ENCODE peak calls at places on chromosomes 1 and 21, in ten cellular contexts. X, C, M, T, S, H, R, Z, G and E are unnamed samples.

GRCh38 chr1:50368179-50369007 is 54.9 kb downstream of the DMRTA2 start:
- DNase-seq in R (no peak), H (peak), T (peak), M (no peak), Z (peak), C (peak), G (no peak), S (no peak), X (no peak), E (peak)

GRCh38 chr1:175377394-175377793 is 184.8 kb upstream of the KIAA0040 start:
- DNase-seq in S (no peak), G (no peak), H (no peak), R (no peak), X (no peak), Z (no peak), M (no peak), T (no peak), C (no peak), E (no peak)

GRCh38 chr1:155971910-155972809 is 6.2 kb downstream of the ARHGEF2 start:
- DNase-seq in G (no peak), R (no peak), X (no peak), C (no peak), H (peak), M (no peak), S (no peak), Z (no peak), T (no peak), E (no peak)

GRCh38 chr1:115654663-115655306 is 13.0 kb downstream of the VANGL1 start:
- DNase-seq in T (no peak), Z (peak), M (peak), R (no peak), C (no peak), S (peak), H (no peak), X (peak), G (no peak), E (no peak)

GRCh38 chr1:182368903-182369302 is 22.7 kb downstream of the GLUL start:
- DNase-seq in R (no peak), S (no peak), M (no peak), C (no peak), H (no peak), G (no peak), X (no peak), T (no peak), Z (no peak), E (no peak)

GRCh38 chr21:41952568-41953248 is 1.1 kb downstream of the C2CD2 start:
- DNase-seq in H (no peak), M (peak), X (no peak), Z (peak), T (no peak), C (no peak), G (no peak), S (no peak), R (no peak), E (no peak)

GRCh38 chr1:210025870-210026269 is 87.9 kb downstream of the SYT14 start:
- DNase-seq in X (no peak), G (no peak), Z (no peak), C (no peak), R (no peak), S (no peak), H (no peak), T (no peak), M (no peak), E (no peak)

GRCh38 chr1:183764981-183765380 is 39.9 kb upstream of the RGL1 start:
- DNase-seq in S (no peak), Z (peak), H (no peak), M (peak), T (no peak), X (peak), C (no peak), R (no peak), G (no peak), E (no peak)

GRCh38 chr1:58539553-58539952 is 7.0 kb downstream of the OMA1 start:
- DNase-seq in S (no peak), Z (peak), M (peak), R (no peak), T (no peak), H (no peak), X (no peak), G (no peak), C (no peak), E (no peak)

GRCh38 chr1:97014426-97014825 is 292.8 kb downstream of the PTBP2 start:
- DNase-seq in M (no peak), C (no peak), X (no peak), T (no peak), H (no peak), Z (no peak), R (no peak), G (no peak), S (no peak), E (no peak)

GRCh38 chr1:236258114-236258609 is 23.6 kb downstream of the ERO1B start:
- DNase-seq in H (no peak), X (no peak), G (no peak), C (no peak), T (no peak), R (no peak), Z (no peak), M (no peak), S (no peak), E (no peak)

GRCh38 chr21:14995695-14996490 is 68.9 kb downstream of the NRIP1 start:
- DNase-seq in T (no peak), M (peak), Z (peak), R (no peak), H (no peak), X (peak), S (no peak), C (no peak), G (no peak), E (no peak)

GRCh38 chr1:234963180-234963903 is 165.3 kb downstream of the TOMM20 start:
- DNase-seq in T (no peak), H (no peak), X (peak), S (peak), R (peak), G (peak), C (no peak), Z (peak), M (peak), E (no peak)

GRCh38 chr1:160773088-160773487 is 22.9 kb upstream of the LY9 start:
- DNase-seq in M (no peak), C (no peak), X (no peak), Z (no peak), S (no peak), G (no peak), T (no peak), R (no peak), H (no peak), E (no peak)

GRCh38 chr1:160763993-160764392 is 24.9 kb downstream of the SLAMF7 start:
- DNase-seq in X (no peak), H (no peak), C (no peak), G (no peak), S (no peak), R (no peak), M (no peak), Z (no peak), T (no peak), E (no peak)

GRCh38 chr1:160767417-160768294 is 28.3 kb upstream of the LY9 start:
- DNase-seq in M (no peak), C (no peak), G (no peak), X (no peak), S (no peak), R (no peak), Z (no peak), T (no peak), H (no peak), E (no peak)

GRCh38 chr1:160768295-160768657 is 27.7 kb upstream of the LY9 start:
- DNase-seq in X (no peak), M (peak), R (peak), Z (no peak), G (no peak), H (no peak), T (peak), C (no peak), S (no peak), E (no peak)
- TF ChIP-seq CTCF in X (no peak), M (peak), R (peak), Z (peak), G (peak), H (no peak), T (peak), C (peak), S (peak), E (peak)

GRCh38 chr1:203271962-203272632 is 33.2 kb upstream of the BTG2 start:
- DNase-seq in C (no peak), X (no peak), G (no peak), T (no peak), H (no peak), S (no peak), M (no peak), R (no peak), Z (no peak), E (no peak)

GRCh38 chr1:203268901-203269653 is 36.2 kb upstream of the BTG2 start:
- DNase-seq in T (peak), S (peak), X (peak), M (peak), C (peak), G (no peak), R (no peak), H (no peak), Z (peak), E (no peak)

GRCh38 chr1:203269654-203270020 is 35.7 kb upstream of the BTG2 start:
- DNase-seq in X (no peak), M (no peak), Z (no peak), R (no peak), H (no peak), S (no peak), C (no peak), T (no peak), G (no peak), E (no peak)

GRCh38 chr1:203271018-203271743 is 34.1 kb upstream of the BTG2 start:
- DNase-seq in R (no peak), G (no peak), T (no peak), M (peak), C (no peak), S (peak), H (peak), Z (peak), X (peak), E (no peak)

GRCh38 chr1:203270448-203270847 is 34.9 kb upstream of the BTG2 start:
- DNase-seq in C (no peak), Z (no peak), T (no peak), M (no peak), H (no peak), R (no peak), G (no peak), S (no peak), X (no peak), E (no peak)
- TF ChIP-seq CTCF in C (no peak), Z (no peak), T (peak), M (no peak), H (no peak), R (no peak), G (no peak), S (no peak), X (no peak), E (no peak)

DNA sequence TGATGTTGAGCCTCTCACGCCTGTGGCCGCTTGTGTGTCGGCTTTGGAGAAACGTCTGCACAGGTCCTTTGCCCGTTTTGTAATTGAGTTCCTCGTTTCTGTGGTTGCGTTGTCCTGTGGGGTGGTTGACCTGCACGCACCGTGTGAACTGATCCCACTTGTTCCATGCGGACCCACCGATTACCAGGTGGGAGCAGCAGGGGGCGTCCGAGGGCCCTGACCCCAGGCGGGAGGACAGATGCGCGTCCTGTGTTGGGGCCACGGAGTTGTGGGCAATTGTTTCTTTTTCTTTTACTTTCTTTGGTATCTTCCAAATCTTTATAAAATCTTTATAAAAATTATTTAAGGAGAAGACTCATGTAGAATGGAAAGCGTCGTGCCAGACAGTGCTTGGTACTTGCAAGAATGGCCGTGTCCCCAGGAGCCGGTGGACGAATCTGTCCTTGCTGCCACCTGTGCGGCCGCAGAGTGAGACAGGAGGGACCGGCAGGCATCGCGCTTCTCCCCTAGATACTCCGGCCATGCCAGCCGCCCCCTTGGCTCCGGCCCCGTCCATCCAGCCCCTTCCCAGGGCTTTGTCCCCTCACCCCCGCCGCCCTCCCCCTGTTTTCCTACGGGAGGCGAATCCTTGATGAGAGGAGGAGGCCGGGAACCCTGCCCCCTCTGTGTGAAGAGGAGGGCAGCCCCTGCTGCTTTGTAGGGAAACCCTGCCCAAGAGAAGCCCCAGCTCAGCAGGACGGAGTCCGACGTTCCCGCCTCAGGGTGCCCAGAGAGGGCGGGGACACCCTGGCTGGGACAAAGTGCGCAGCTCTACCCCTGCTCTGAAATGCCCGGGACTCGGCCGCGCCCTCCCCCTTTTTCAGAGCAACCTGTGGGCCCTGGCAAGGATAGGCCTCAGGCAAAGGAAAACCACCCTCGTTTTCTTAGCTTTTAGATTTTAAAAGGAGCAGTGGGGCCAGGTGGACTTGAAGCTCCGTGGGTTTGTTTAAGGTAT is 41.7 kb downstream of the PRKCZ start:
- DNase-seq in R (no peak), Z (no peak), X (peak), S (no peak), H (peak), T (peak), M (peak), G (no peak), C (peak), E (peak)
- TF ChIP-seq CTCF in R (peak), Z (peak), X (peak), S (peak), H (peak), T (peak), M (peak), G (peak), C (peak), E (peak)

GRCh38 chr1:10962483-10962882 is 50.0 kb upstream of the TARDBP start:
- DNase-seq in M (no peak), T (no peak), G (no peak), C (no peak), H (no peak), X (peak), S (no peak), R (no peak), Z (no peak), E (no peak)
- TF ChIP-seq CTCF in M (no peak), T (no peak), G (no peak), C (no peak), H (no peak), X (no peak), S (no peak), R (no peak), Z (no peak), E (no peak)

DNA sequence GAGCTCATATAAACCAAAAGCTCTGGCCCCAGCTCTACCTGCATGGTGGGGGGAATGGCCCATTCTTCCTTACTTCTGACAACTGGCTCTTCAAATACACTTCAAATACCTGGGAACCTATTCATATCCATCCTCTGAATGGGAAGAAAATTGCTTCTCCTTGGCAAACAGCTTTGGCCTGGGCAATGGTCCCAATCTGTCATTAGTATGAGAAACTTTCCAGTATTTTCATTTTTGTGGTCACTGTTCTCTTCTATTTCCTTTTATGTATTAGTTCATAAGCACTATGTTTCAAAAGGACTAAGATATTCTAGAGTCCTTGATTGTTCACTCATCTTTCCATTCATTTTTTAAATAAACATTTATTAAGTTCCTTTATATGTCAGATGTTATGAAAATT is 5.2 kb upstream of the HSD3B2 start:
- DNase-seq in H (no peak), Z (peak), T (no peak), M (peak), C (no peak), S (no peak), R (no peak), X (peak), G (no peak), E (no peak)
- TF ChIP-seq CTCF in H (no peak), Z (no peak), T (no peak), M (no peak), C (no peak), S (no peak), R (no peak), X (no peak), G (no peak), E (no peak)

GRCh38 chr1:228372183-228373003 is 34.2 kb downstream of the TRIM11 start:
- DNase-seq in T (no peak), X (no peak), M (no peak), R (no peak), Z (no peak), C (no peak), S (no peak), H (no peak), G (no peak), E (no peak)

GRCh38 chr1:228370439-228370940 is 36.1 kb downstream of the TRIM11 start:
- DNase-seq in T (no peak), Z (no peak), X (no peak), S (no peak), H (no peak), R (no peak), M (no peak), G (no peak), C (no peak), E (no peak)

GRCh38 chr1:228369608-228370438 is 36.8 kb downstream of the TRIM11 start:
- DNase-seq in G (no peak), S (no peak), C (no peak), M (no peak), H (no peak), X (no peak), Z (no peak), R (no peak), T (no peak), E (no peak)

GRCh38 chr1:228371741-228372182 is 34.9 kb downstream of the TRIM11 start:
- DNase-seq in S (no peak), G (no peak), M (no peak), C (no peak), H (no peak), R (no peak), X (no peak), T (no peak), Z (no peak), E (no peak)

GRCh38 chr1:228370941-228371740 is 35.5 kb downstream of the TRIM11 start:
- DNase-seq in T (no peak), G (no peak), X (no peak), C (no peak), R (no peak), H (no peak), S (no peak), Z (no peak), M (no peak), E (no peak)
- TF ChIP-seq CTCF in T (no peak), G (no peak), X (no peak), C (no peak), R (no peak), H (no peak), S (no peak), Z (no peak), M (no peak), E (no peak)